ENCODE peak calls at places on chromosomes 16 and 17, in nine cellular contexts. I, C, V, R, D, O, L, N and M are unnamed samples.

GRCh38 chr16:83914091-83914710 is 15.3 kb downstream of the MLYCD start:
- DNase-seq in I (no peak), L (no peak), N (no peak), R (no peak), V (no peak), C (no peak), O (no peak), D (no peak), M (no peak)

GRCh38 chr17:14790518-14790917 is 474.6 kb downstream of the PMP22 start:
- DNase-seq in V (no peak), O (no peak), R (no peak), N (peak; percentile 78), D (peak; percentile 62), L (no peak), I (peak; percentile 26), C (no peak), M (no peak)

GRCh38 chr17:21302711-21303425 is 18.4 kb downstream of the MAP2K3 start:
- DNase-seq in D (no peak), L (no peak), R (peak; percentile 44), O (no peak), N (no peak), C (no peak), I (no peak), V (no peak), M (no peak)

GRCh38 chr16:28821874-28822519 is 802 bp upstream of the ATXN2L start:
- DNase-seq in C (no peak), V (no peak), R (no peak), O (no peak), I (no peak), L (no peak), D (no peak), N (no peak), M (no peak)

GRCh38 chr17:50758989-50759544 is 8.3 kb downstream of the ANKRD40CL start:
- DNase-seq in L (no peak), N (no peak), D (peak; percentile 8), I (no peak), R (no peak), O (no peak), V (no peak), C (no peak), M (no peak)

GRCh38 chr16:69741519-69741918 is 13.2 kb downstream of the NOB1 start:
- DNase-seq in R (no peak), D (peak; percentile 19), O (no peak), L (no peak), V (no peak), I (no peak), N (peak; percentile 56), C (no peak), M (no peak)

GRCh38 chr17:49680314-49680713 is 2.4 kb upstream of the SPOP start:
- DNase-seq in O (no peak), I (no peak), L (no peak), V (no peak), D (no peak), C (no peak), R (no peak), N (no peak), M (no peak)

GRCh38 chr17:42438600-42439567 is 15.8 kb upstream of the CAVIN1 start:
- DNase-seq in R (no peak), N (peak; percentile 55), C (no peak), I (peak; percentile 31), D (peak; percentile 51), O (peak; percentile 61), L (peak; percentile 48), V (no peak), M (no peak)

GRCh38 chr17:27315322-27315721 is 21.4 kb downstream of the WSB1 start:
- DNase-seq in V (peak; percentile 80), R (no peak), L (peak; percentile 74), I (peak; percentile 91), C (no peak), D (peak; percentile 91), N (peak; percentile 90), O (peak; percentile 83), M (no peak)

GRCh38 chr17:3956983-3957382 is 7.3 kb downstream of the ATP2A3 start:
- DNase-seq in D (no peak), R (no peak), L (no peak), C (no peak), V (no peak), I (no peak), N (no peak), O (no peak), M (no peak)

GRCh38 chr16:48110982-48111381 is 44.8 kb downstream of the ABCC12 start:
- DNase-seq in V (no peak), C (no peak), L (no peak), O (no peak), N (no peak), I (no peak), R (no peak), D (no peak), M (no peak)
- TF ChIP-seq CTCF in V (no peak), C (no peak), L (no peak), O (no peak), N (no peak), I (no peak), R (no peak), D (no peak), M (no peak)

DNA sequence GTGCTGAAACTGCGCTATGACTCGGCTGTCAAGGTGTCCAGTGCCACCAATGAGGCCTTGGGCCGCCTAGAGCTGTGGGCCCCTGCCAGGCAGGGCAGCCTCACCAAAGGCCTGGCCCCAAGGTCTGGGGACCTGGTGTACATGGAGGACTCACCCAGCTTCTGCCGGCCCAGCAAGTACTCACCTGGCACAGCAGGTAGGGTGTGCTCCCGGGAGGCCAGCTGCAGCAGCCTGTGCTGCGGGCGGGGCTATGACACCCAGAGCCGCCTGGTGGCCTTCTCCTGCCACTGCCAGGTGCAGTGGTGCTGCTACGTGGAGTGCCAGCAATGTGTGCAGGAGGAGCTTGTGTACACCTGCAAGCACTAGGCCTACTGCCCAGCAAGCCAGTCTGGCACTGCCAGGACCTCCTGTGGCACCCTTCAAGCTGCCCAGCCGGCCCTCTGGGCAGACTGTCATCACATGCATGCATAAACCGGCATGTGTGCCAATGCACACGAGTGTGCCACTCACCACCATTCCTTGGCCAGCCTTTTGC is 25.0 kb downstream of the WNT9B start:
- DNase-seq in D (no peak), O (peak; percentile 68), N (no peak), L (no peak), V (no peak), I (no peak), C (no peak), R (no peak), M (peak; percentile 21)
- TF ChIP-seq CTCF in D (peak; percentile 5), O (peak; percentile 53), N (peak; percentile 20), L (peak; percentile 23), V (no peak), I (peak; percentile 14), C (no peak), R (peak; percentile 36), M (peak; percentile 36)

DNA sequence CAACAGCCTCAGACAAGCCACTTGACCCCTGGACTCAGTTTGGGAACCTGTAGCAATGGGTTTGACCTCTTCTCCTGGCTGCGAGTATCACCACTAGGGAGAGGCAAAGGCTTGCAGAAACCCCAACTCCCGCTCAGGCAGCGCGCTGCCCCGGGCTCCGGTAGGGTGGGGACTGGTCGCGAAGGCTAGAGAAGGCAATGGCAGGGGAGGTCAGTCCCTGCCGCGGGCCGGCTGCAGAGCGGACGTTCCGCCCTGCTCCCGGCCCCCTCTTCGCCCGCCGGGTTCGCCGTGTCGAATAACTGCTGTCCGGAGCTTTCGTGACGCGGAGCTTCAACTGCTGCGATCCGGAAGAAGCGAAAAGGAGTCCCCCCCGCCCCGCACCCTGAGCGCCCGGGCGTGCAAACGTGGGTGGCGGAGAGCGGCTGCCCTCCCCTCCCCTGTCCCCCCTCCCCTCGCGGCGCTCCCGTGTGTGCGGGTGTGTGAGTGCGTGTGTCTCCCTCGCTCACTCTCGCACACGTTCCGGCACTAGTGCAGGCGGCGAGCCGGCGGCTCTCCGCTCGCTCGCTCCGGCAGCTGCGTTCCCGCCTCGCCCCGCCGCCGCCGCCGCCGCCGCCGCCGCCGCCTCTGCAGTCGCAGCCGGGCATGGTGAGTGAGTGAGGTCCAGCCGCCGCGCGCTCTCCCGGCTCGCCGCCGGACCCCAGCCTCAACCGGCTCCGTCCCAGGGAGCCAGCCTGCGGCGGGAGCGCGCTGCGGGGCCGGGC is 792 bp upstream of the SHISA6 start:
- DNase-seq in D (no peak), R (no peak), I (no peak), O (peak; percentile 22), N (no peak), V (peak; percentile 23), C (no peak), L (no peak), M (no peak)
- TF ChIP-seq CTCF in D (no peak), R (no peak), I (no peak), O (no peak), N (no peak), V (no peak), C (no peak), L (no peak), M (no peak)

DNA sequence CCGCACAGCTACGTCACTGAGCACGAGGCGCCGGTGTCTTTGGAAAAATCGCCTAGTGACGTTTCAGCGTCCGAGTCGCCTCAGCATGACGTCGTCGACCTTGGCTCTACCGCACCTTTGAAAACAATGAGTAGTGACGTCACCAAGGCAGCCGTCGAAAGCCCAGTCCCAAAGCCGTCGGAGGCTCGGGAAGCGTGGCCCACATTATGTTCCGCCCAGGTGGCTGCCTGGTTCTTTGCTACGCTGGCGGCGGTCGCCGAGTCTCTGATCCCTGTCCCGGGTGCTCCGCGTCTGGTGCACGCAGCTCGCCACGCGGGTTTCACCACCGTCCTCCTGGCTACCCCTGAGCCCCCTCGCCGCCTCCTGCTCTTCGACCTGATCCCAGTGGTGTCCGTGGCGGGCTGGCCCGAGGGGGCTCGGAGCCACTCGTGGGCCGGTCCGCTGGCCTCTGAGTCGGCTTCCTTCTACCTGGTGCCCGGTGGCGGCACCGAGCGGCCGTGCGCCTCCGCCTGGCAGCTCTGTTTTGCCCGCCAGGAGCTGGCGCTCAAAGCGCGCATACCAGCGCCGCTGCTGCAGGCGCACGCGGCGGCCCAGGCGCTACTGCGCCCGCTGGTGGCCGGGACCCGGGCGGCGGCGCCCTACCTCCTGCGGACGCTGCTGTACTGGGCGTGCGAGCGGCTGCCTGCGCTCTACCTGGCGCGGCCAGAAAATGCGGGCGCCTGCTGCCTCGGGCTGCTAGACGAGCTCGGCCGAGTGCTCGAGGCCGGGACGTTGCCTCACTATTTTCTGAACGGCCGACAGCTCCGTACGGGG is 1.5 kb downstream of the TMEM102 start:
- DNase-seq in N (peak; percentile 73), I (peak; percentile 67), O (peak; percentile 80), V (peak; percentile 83), L (peak; percentile 82), R (peak; percentile 78), C (no peak), D (peak; percentile 80), M (peak; percentile 87)
- TF ChIP-seq CTCF in N (no peak), I (peak; percentile 39), O (peak; percentile 73), V (peak; percentile 86), L (peak; percentile 80), R (peak; percentile 88), C (peak; percentile 84), D (peak; percentile 79), M (peak; percentile 37)

GRCh38 chr16:17603614-17604013 is 132.9 kb upstream of the XYLT1 start:
- DNase-seq in R (no peak), L (no peak), V (no peak), C (no peak), I (no peak), D (no peak), O (no peak), N (no peak), M (no peak)

GRCh38 chr16:17602678-17603077 is 131.9 kb upstream of the XYLT1 start:
- DNase-seq in D (no peak), O (no peak), C (no peak), R (no peak), V (no peak), L (no peak), I (no peak), N (no peak), M (no peak)

DNA sequence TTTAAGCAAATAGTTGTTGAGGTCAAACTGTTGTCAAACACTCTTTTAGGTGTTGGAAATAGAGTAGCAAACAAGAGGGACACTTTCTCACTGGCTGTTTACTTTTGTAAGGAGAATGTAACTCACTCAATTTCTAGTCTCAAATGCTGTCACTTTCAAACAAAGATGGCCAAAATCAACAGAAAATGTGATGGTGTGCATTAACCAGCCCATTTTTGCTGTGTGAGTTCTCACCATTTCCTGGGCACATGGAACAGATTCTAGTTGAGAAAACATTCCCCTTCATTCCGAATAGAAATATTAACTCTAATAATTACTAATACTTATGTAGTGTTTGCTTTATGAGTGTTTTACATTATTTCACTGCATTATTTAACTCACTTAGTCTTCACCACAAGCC is 128.2 kb upstream of the XYLT1 start:
- DNase-seq in D (no peak), R (no peak), L (no peak), I (no peak), O (no peak), N (no peak), C (no peak), V (no peak), M (no peak)
- TF ChIP-seq CTCF in D (no peak), R (no peak), L (no peak), I (no peak), O (no peak), N (no peak), C (no peak), V (no peak), M (no peak)